ENCODE peak calls at places on chromosomes 16 and 17, in seven cellular contexts. I is NB4, P is kidney epithelial cell, C is Peyer's patch, N is cardiac muscle cell, H is fibroblast of the aortic adventitia, T is foreskin fibroblast. U is an unnamed sample.

GRCh38 chr16:87877942-87878507 is 8.7 kb upstream of the SLC7A5 start:
- DNase-seq in I (no peak), P (no peak), C (no peak), N (no peak), H (no peak), T (no peak), U (no peak)

GRCh38 chr16:67364610-67365256 is 28.6 kb downstream of the TPPP3 start:
- DNase-seq in I (no peak), P (no peak), C (no peak), N (no peak), H (no peak), T (no peak), U (no peak)

GRCh38 chr16:3760518-3760917 is 43.2 kb upstream of the TRAP1 start:
- DNase-seq in I (no peak), P (no peak), C (no peak), N (no peak), H (no peak), T (no peak), U (no peak)

GRCh38 chr17:73546770-73547345 is 97.4 kb downstream of the SDK2 start:
- DNase-seq in I (peak), P (no peak), C (peak), N (no peak), H (no peak), T (peak), U (no peak)

GRCh38 chr16:66171578-66171977 is 194.9 kb upstream of the CDH5 start:
- DNase-seq in I (no peak), P (no peak), C (no peak), N (no peak), H (no peak), T (no peak), U (no peak)

GRCh38 chr17:70208080-70208794 is 38.9 kb downstream of the KCNJ2 start:
- DNase-seq in I (no peak), P (no peak), C (no peak), N (no peak), H (no peak), T (no peak), U (no peak)

GRCh38 chr16:64453643-64454042 is 668.2 kb downstream of the CDH11 start:
- DNase-seq in I (no peak), P (no peak), C (no peak), N (no peak), H (no peak), T (no peak), U (no peak)

GRCh38 chr16:56657555-56658430 is at the start of gene MT1F:
- DNase-seq in I (peak), P (peak), C (peak), N (peak), H (no peak), T (no peak), U (peak)

GRCh38 chr16:58290861-58291260 is 4.0 kb downstream of the PRSS54 start:
- DNase-seq in I (no peak), P (no peak), C (no peak), N (no peak), H (no peak), T (no peak), U (no peak)

GRCh38 chr16:15825750-15826305 is 31.0 kb downstream of the MYH11 start:
- DNase-seq in I (no peak), P (no peak), C (no peak), N (no peak), H (no peak), T (no peak), U (no peak)

GRCh38 chr17:49703557-49704277 is 4.0 kb downstream of the SLC35B1 start:
- DNase-seq in I (peak), P (no peak), C (no peak), N (peak), H (peak), T (peak), U (no peak)

GRCh38 chr17:2266045-2266864 is 37.3 kb downstream of the SMG6 start:
- DNase-seq in I (no peak), P (no peak), C (peak), N (no peak), H (no peak), T (no peak), U (peak)

GRCh38 chr17:15971108-15971507 is 26.2 kb downstream of the ADORA2B start:
- DNase-seq in I (peak), P (no peak), C (no peak), N (no peak), H (peak), T (no peak), U (no peak)

GRCh38 chr17:28279411-28279810 is 39.6 kb upstream of the TMEM97 start:
- DNase-seq in I (no peak), P (no peak), C (no peak), N (no peak), H (peak), T (no peak), U (no peak)

GRCh38 chr16:17657037-17657436 is 186.3 kb upstream of the XYLT1 start:
- DNase-seq in I (no peak), P (no peak), C (no peak), N (no peak), H (no peak), T (no peak), U (no peak)

GRCh38 chr16:30924797-30925645 is 1.6 kb downstream of the FBXL19 start:
- DNase-seq in I (no peak), P (no peak), C (no peak), N (no peak), H (peak), T (no peak), U (no peak)

GRCh38 chr16:1039762-1040161 is 32.8 kb upstream of the SSTR5 start:
- DNase-seq in I (no peak), P (no peak), C (no peak), N (no peak), H (no peak), T (no peak), U (no peak)

GRCh38 chr16:50997679-50998078 is 153.4 kb downstream of the SALL1 start:
- DNase-seq in I (no peak), P (no peak), C (no peak), N (no peak), H (no peak), T (no peak), U (no peak)

GRCh38 chr16:79874391-79874790 is 273.9 kb upstream of the MAF start:
- DNase-seq in I (no peak), P (peak), C (no peak), N (no peak), H (no peak), T (no peak), U (no peak)

GRCh38 chr17:31061678-31062077 is 33.1 kb upstream of the NF1 start:
- DNase-seq in I (peak), P (no peak), C (no peak), N (no peak), H (no peak), T (no peak), U (no peak)

GRCh38 chr16:87410530-87410929 is 18.4 kb downstream of the MAP1LC3B start:
- DNase-seq in I (no peak), P (no peak), C (no peak), N (no peak), H (no peak), T (no peak), U (no peak)

GRCh38 chr17:8696951-8697745 is 47.5 kb downstream of the CCDC42 start:
- DNase-seq in I (no peak), P (no peak), C (no peak), N (no peak), H (peak), T (no peak), U (no peak)

GRCh38 chr17:4679652-4680051 is 24.3 kb downstream of the PELP1 start:
- DNase-seq in I (peak), P (peak), C (no peak), N (no peak), H (peak), T (peak), U (no peak)

GRCh38 chr16:30006659-30007377 is 4.0 kb downstream of the DOC2A start:
- DNase-seq in I (no peak), P (no peak), C (no peak), N (no peak), H (no peak), T (no peak), U (no peak)

GRCh38 chr16:56041556-56042140 is 149.6 kb upstream of the GNAO1 start:
- DNase-seq in I (peak), P (no peak), C (no peak), N (peak), H (no peak), T (no peak), U (no peak)

GRCh38 chr17:36845916-36846315 is 91.4 kb upstream of the LHX1 start:
- DNase-seq in I (no peak), P (no peak), C (no peak), N (no peak), H (no peak), T (no peak), U (no peak)

GRCh38 chr16:4381072-4381934 is 9.7 kb downstream of the VASN start:
- DNase-seq in I (no peak), P (no peak), C (no peak), N (no peak), H (no peak), T (no peak), U (no peak)

GRCh38 chr16:85796152-85796551 is 3.2 kb downstream of the EMC8 start:
- DNase-seq in I (no peak), P (no peak), C (no peak), N (no peak), H (no peak), T (no peak), U (no peak)

GRCh38 chr17:32261521-32261792 is 4.2 kb upstream of the RHBDL3 start:
- DNase-seq in I (no peak), P (no peak), C (no peak), N (no peak), H (no peak), T (no peak), U (no peak)

GRCh38 chr16:3618782-3619166 is 7.4 kb upstream of the SLX4 start:
- DNase-seq in I (peak), P (no peak), C (no peak), N (no peak), H (no peak), T (no peak), U (no peak)

GRCh38 chr17:37736428-37736827 is 8.4 kb downstream of the HNF1B start:
- DNase-seq in I (no peak), P (no peak), C (no peak), N (no peak), H (no peak), T (no peak), U (no peak)

GRCh38 chr17:32873114-32873513 is 3.8 kb downstream of the MYO1D start:
- DNase-seq in I (no peak), P (no peak), C (no peak), N (no peak), H (no peak), T (no peak), U (no peak)

GRCh38 chr16:6897910-6898475 is 434.7 kb upstream of the RBFOX1 start:
- DNase-seq in I (no peak), P (no peak), C (no peak), N (no peak), H (no peak), T (no peak), U (no peak)

GRCh38 chr17:64306850-64307463 is 43.9 kb upstream of the TEX2 start:
- DNase-seq in I (peak), P (no peak), C (peak), N (peak), H (peak), T (peak), U (peak)

GRCh38 chr16:72924918-72925630 is 122.9 kb downstream of the ZFHX3 start:
- DNase-seq in I (no peak), P (no peak), C (no peak), N (no peak), H (no peak), T (no peak), U (no peak)

GRCh38 chr16:1153480-1154160 is 714 bp downstream of the CACNA1H start:
- DNase-seq in I (no peak), P (no peak), C (no peak), N (peak), H (no peak), T (no peak), U (no peak)

GRCh38 chr17:78359216-78359935 is 501 bp downstream of the SOCS3 start:
- DNase-seq in I (no peak), P (no peak), C (no peak), N (peak), H (peak), T (no peak), U (no peak)

GRCh38 chr17:61323015-61323379 is 76.6 kb upstream of the TBX2 start:
- DNase-seq in I (no peak), P (no peak), C (no peak), N (no peak), H (peak), T (no peak), U (no peak)

DNA sequence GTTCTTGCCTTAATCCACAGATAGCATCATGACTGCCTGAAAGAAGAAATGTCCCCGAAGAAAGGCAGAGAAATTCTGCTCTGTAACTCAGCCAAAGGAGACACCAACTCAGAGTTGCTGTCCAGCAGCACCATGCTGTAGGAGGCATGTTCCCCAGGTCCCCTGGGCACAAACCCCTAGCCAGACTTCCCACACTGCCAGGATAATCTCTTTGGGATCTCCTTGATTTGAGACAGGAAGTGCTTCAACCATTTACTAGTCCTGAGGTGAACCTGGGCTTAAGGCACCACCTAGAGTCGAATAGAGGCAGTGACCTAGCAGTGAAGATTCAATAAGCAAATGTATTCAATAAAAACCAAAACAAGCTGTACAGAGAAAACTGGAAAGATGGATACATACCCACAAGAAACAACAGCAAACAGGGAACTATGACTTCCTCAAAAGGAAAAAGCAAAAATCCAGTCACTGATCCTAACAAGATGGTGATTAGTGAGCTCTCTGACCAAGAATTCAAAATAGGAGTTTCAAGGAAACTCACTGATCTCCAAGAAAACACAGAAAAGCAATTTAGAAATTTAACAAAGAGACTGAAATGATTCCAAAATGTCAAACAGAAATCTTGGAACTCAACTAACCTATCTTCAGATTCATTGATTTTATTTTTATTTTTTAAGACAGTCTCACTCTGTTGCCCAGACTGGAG is 5.7 kb downstream of the OR4D2 start:
- DNase-seq in I (peak), P (no peak), C (no peak), N (peak), H (peak), T (peak), U (no peak)
- TF ChIP-seq CTCF in I (peak), P (peak), C (peak), N (peak), H (peak), T (peak), U (peak)

GRCh38 chr16:81879625-81880024 is 100.5 kb downstream of the PLCG2 start:
- DNase-seq in I (peak), P (no peak), C (no peak), N (no peak), H (no peak), T (no peak), U (no peak)
- TF ChIP-seq CTCF in I (peak), P (peak), C (no peak), N (peak), H (no peak), T (no peak), U (no peak)

GRCh38 chr16:89507219-89507833 is 877 bp upstream of the SPG7 start:
- DNase-seq in I (no peak), P (no peak), C (no peak), N (no peak), H (no peak), T (no peak), U (no peak)
- TF ChIP-seq CTCF in I (no peak), P (no peak), C (no peak), N (no peak), H (no peak), T (no peak), U (no peak)

GRCh38 chr16:47459603-47460002 is 1.3 kb downstream of the ITFG1 start:
- DNase-seq in I (no peak), P (no peak), C (no peak), N (no peak), H (no peak), T (no peak), U (no peak)

GRCh38 chr16:47463771-47464624 is 2.9 kb downstream of the PHKB start:
- DNase-seq in I (peak), P (no peak), C (no peak), N (no peak), H (no peak), T (no peak), U (no peak)

GRCh38 chr16:47460755-47461597 is at the start of the genes ITFG1 and PHKB:
- DNase-seq in I (peak), P (peak), C (peak), N (peak), H (peak), T (peak), U (peak)

GRCh38 chr16:47460301-47460754 is 535 bp downstream of the ITFG1 start:
- DNase-seq in I (no peak), P (no peak), C (no peak), N (no peak), H (no peak), T (peak), U (no peak)

GRCh38 chr16:47461598-47462266 is 601 bp downstream of the PHKB start:
- DNase-seq in I (peak), P (no peak), C (no peak), N (peak), H (peak), T (peak), U (no peak)
- TF ChIP-seq CTCF in I (no peak), P (no peak), C (no peak), N (no peak), H (no peak), T (no peak), U (no peak)

GRCh38 chr16:13510425-13511151 is 409.4 kb upstream of the ERCC4 start:
- DNase-seq in I (peak), P (no peak), C (no peak), N (no peak), H (no peak), T (no peak), U (no peak)
- TF ChIP-seq CTCF in I (peak), P (no peak), C (no peak), N (no peak), H (no peak), T (no peak), U (no peak)